ENCODE peak calls at places on chromosome 17, in eight cellular contexts. L is activated naive CD4-positive, alpha-beta T cell; Z is skeletal muscle cell; B is amniotic epithelial cell; G is NCI-H69; S is Caco-2; A is MV-4-11; P is ACHN. W is an unnamed sample.
A peak's percentile ranks its signal among the peaks of the same experiment; 100 is the strongest.

GRCh38 chr17:16928406-16929280 is 43.3 kb downstream of the TNFRSF13B start:
- DNase-seq in S (peak; percentile 31), L (no peak), A (peak; percentile 12), Z (no peak), B (no peak), G (peak; percentile 21), P (no peak), W (no peak)

GRCh38 chr17:68707032-68707431 is 105.9 kb upstream of the FAM20A start:
- DNase-seq in G (no peak), L (no peak), B (peak; percentile 82), S (no peak), Z (no peak), A (no peak), P (no peak), W (no peak)

GRCh38 chr17:73748521-73748920 is 104.3 kb upstream of the SDK2 start:
- DNase-seq in S (no peak), Z (no peak), B (no peak), L (no peak), P (no peak), A (no peak), G (peak; percentile 93), W (no peak)

GRCh38 chr17:47197821-47198220 is 8.7 kb upstream of the CDC27 start:
- DNase-seq in P (no peak), G (no peak), B (peak; percentile 19), L (no peak), S (no peak), Z (no peak), A (no peak), W (no peak)

GRCh38 chr17:58335779-58336455 is 7.3 kb upstream of the TSPOAP1 start:
- DNase-seq in A (peak; percentile 91), Z (no peak), S (no peak), L (peak; percentile 44), P (no peak), G (no peak), B (peak; percentile 24), W (no peak)

GRCh38 chr17:66811683-66812054 is 23.2 kb upstream of the CACNG5 start:
- DNase-seq in S (no peak), A (no peak), B (no peak), G (no peak), Z (no peak), L (no peak), P (no peak), W (no peak)

GRCh38 chr17:32590974-32591373 is 104.2 kb downstream of the CDK5R1 start:
- DNase-seq in Z (no peak), G (peak; percentile 78), L (no peak), S (no peak), P (no peak), A (no peak), B (no peak), W (no peak)

GRCh38 chr17:8147805-8148404 is 4.3 kb downstream of the PER1 start:
- DNase-seq in P (no peak), Z (no peak), S (no peak), B (no peak), A (no peak), G (no peak), L (no peak), W (no peak)

GRCh38 chr17:8314797-8315739 is 5.0 kb downstream of the ARHGEF15 start:
- DNase-seq in A (no peak), P (no peak), G (no peak), Z (no peak), L (no peak), S (no peak), B (no peak), W (no peak)

GRCh38 chr17:57909548-57909947 is 45.7 kb downstream of the CUEDC1 start:
- DNase-seq in L (no peak), Z (no peak), S (no peak), A (no peak), P (no peak), B (no peak), G (no peak), W (no peak)

GRCh38 chr17:68701046-68701445 is 99.9 kb upstream of the FAM20A start:
- DNase-seq in A (no peak), Z (no peak), S (peak; percentile 70), L (no peak), B (peak; percentile 79), G (no peak), P (no peak), W (no peak)

GRCh38 chr17:58538801-58539410 is 24.5 kb upstream of the MTMR4 start:
- DNase-seq in P (no peak), S (no peak), L (no peak), A (no peak), B (no peak), G (peak; percentile 72), Z (no peak), W (no peak)

GRCh38 chr17:15478845-15479244 is 11.4 kb upstream of the CDRT4 start:
- DNase-seq in S (no peak), Z (no peak), A (no peak), P (no peak), G (no peak), L (no peak), B (no peak), W (no peak)

GRCh38 chr17:42422958-42423712 is at the start of gene CAVIN1:
- DNase-seq in G (peak; percentile 82), B (peak; percentile 95), S (peak; percentile 98), L (no peak), Z (peak; percentile 96), P (peak; percentile 99), A (no peak), W (peak; percentile 83)

GRCh38 chr17:48052956-48053757 is 5.0 kb downstream of the NFE2L1 start:
- DNase-seq in P (no peak), B (peak; percentile 80), L (no peak), A (no peak), Z (no peak), G (peak; percentile 95), S (no peak), W (no peak)

GRCh38 chr17:68595496-68595895 is 5.7 kb downstream of the FAM20A start:
- DNase-seq in S (no peak), L (no peak), B (peak; percentile 44), A (peak; percentile 19), G (no peak), Z (no peak), P (no peak), W (no peak)

GRCh38 chr17:64418506-64419339 is 28.1 kb upstream of the PECAM1 start:
- DNase-seq in P (peak; percentile 63), S (no peak), A (peak; percentile 71), B (peak; percentile 64), L (no peak), G (peak; percentile 68), Z (peak; percentile 28), W (no peak)

GRCh38 chr17:72117748-72118587 is 2.9 kb upstream of the SOX9 start:
- DNase-seq in Z (no peak), G (no peak), S (no peak), L (no peak), P (no peak), B (no peak), A (no peak), W (no peak)

GRCh38 chr17:56798916-56799315 is 34.8 kb downstream of the C17orf67 start:
- DNase-seq in S (no peak), A (peak; percentile 94), P (no peak), Z (no peak), L (no peak), B (peak; percentile 51), G (peak; percentile 61), W (no peak)

GRCh38 chr17:80802626-80803450 is 188.8 kb upstream of the CHMP6 start:
- DNase-seq in B (no peak), L (no peak), Z (no peak), S (peak; percentile 25), A (no peak), P (no peak), G (no peak), W (no peak)

GRCh38 chr17:74442670-74443515 is 11.0 kb downstream of the GPRC5C start:
- DNase-seq in A (peak; percentile 95), P (peak; percentile 15), S (peak; percentile 88), Z (no peak), G (peak; percentile 75), B (no peak), L (no peak), W (no peak)

GRCh38 chr17:79645022-79645776 is 34.3 kb upstream of the RBFOX3 start:
- DNase-seq in B (no peak), A (no peak), L (no peak), G (no peak), P (no peak), Z (no peak), S (peak; percentile 12), W (peak; percentile 60)

GRCh38 chr17:64103751-64104364 is 26.1 kb downstream of the ERN1 start:
- DNase-seq in S (no peak), A (peak; percentile 85), Z (no peak), B (peak; percentile 75), P (peak; percentile 39), L (no peak), G (no peak), W (no peak)

GRCh38 chr17:43467981-43468541 is 15.7 kb upstream of the DHX8 start:
- DNase-seq in P (peak; percentile 28), B (peak; percentile 72), S (no peak), L (no peak), G (peak; percentile 90), A (no peak), Z (peak; percentile 85), W (no peak)

GRCh38 chr17:14298221-14298994 is 2.5 kb upstream of the HS3ST3B1 start:
- DNase-seq in S (no peak), Z (no peak), P (no peak), G (no peak), B (no peak), A (no peak), L (no peak), W (peak; percentile 62)

GRCh38 chr17:35423761-35424160 is 8.5 kb downstream of the SLFN12 start:
- DNase-seq in S (no peak), Z (no peak), B (peak; percentile 52), G (no peak), P (no peak), A (no peak), L (no peak), W (no peak)

GRCh38 chr17:38761612-38762011 is 9.1 kb downstream of the PSMB3 start:
- DNase-seq in B (peak; percentile 24), S (peak; percentile 56), G (peak; percentile 57), Z (no peak), P (peak; percentile 65), L (no peak), A (peak; percentile 26), W (no peak)

GRCh38 chr17:48438662-48439061 is 8.6 kb upstream of the SKAP1 start:
- DNase-seq in G (peak; percentile 26), A (no peak), S (no peak), Z (no peak), P (no peak), B (no peak), L (no peak), W (no peak)

GRCh38 chr17:76074390-76075363 is at the start of gene GALR2:
- DNase-seq in S (no peak), Z (no peak), G (peak; percentile 52), P (no peak), B (no peak), L (no peak), A (peak; percentile 5), W (no peak)

GRCh38 chr17:76395980-76396379 is 11.6 kb downstream of the SPHK1 start:
- DNase-seq in L (no peak), A (no peak), Z (no peak), B (no peak), G (no peak), S (no peak), P (no peak), W (no peak)

GRCh38 chr17:2347805-2348685 is 10.7 kb downstream of the SGSM2 start:
- DNase-seq in B (peak; percentile 96), L (no peak), S (peak; percentile 96), A (no peak), G (peak; percentile 93), P (no peak), Z (peak; percentile 66), W (no peak)

GRCh38 chr17:79917902-79918484 is 78.8 kb upstream of the CBX4 start:
- DNase-seq in L (no peak), G (no peak), P (no peak), A (no peak), S (no peak), B (no peak), Z (no peak), W (no peak)

GRCh38 chr17:28755486-28755885 is 11.7 kb downstream of the TRAF4 start:
- DNase-seq in P (peak; percentile 54), B (no peak), A (no peak), G (no peak), Z (no peak), L (no peak), S (no peak), W (no peak)

GRCh38 chr17:39461911-39462641 is 790 bp downstream of the CDK12 start:
- DNase-seq in Z (peak; percentile 5), A (no peak), G (peak; percentile 56), B (peak; percentile 33), L (no peak), P (peak; percentile 78), S (no peak), W (no peak)